ENCODE peak calls at places on chromosomes 4 and X, in four cellular contexts. E, G, L and P are unnamed samples.

GRCh38 chr4:160375746-160376452 is 1273.0 kb downstream of the RAPGEF2 start:
- DNase-seq in E (no peak), L (no peak), G (no peak), P (no peak)

GRCh38 chr4:38385286-38386010 is 278.6 kb upstream of the KLF3 start:
- DNase-seq in L (no peak), E (no peak), G (no peak), P (no peak)

GRCh38 chr4:95778666-95779065 is 61.2 kb upstream of the PDHA2 start:
- DNase-seq in G (no peak), E (no peak), L (no peak), P (no peak)

GRCh38 chr4:1266881-1267763 is 18.2 kb upstream of the CTBP1 start:
- DNase-seq in G (peak), L (no peak), E (no peak), P (no peak)

GRCh38 chr4:83128235-83128929 is 13.9 kb upstream of the PLAC8 start:
- DNase-seq in L (no peak), E (no peak), G (no peak), P (peak)

GRCh38 chrX:130716822-130717405 is 186.1 kb downstream of the ENOX2 start:
- DNase-seq in L (no peak), E (no peak), G (no peak), P (no peak)

GRCh38 chr4:124262211-124263179 is 450.0 kb downstream of the ANKRD50 start:
- DNase-seq in E (no peak), G (no peak), L (no peak), P (peak)

GRCh38 chr4:113821851-113822250 is 60.3 kb upstream of the CAMK2D start:
- DNase-seq in L (no peak), G (no peak), E (no peak), P (no peak)

GRCh38 chr4:153638011-153638410 is 46.1 kb upstream of the TLR2 start:
- DNase-seq in E (no peak), G (no peak), L (no peak), P (no peak)

GRCh38 chr4:5722328-5722727 is 11.3 kb downstream of the EVC start:
- DNase-seq in L (no peak), E (no peak), G (no peak), P (no peak)

GRCh38 chr4:54879576-54879975 is 221.8 kb downstream of the KIT start:
- DNase-seq in E (no peak), L (no peak), G (no peak), P (no peak)

GRCh38 chr4:174996079-174996478 is 77.9 kb downstream of the ADAM29 start:
- DNase-seq in G (no peak), L (no peak), E (no peak), P (no peak)

GRCh38 chr4:15232725-15233597 is 194.9 kb upstream of the C1QTNF7 start:
- DNase-seq in E (no peak), G (no peak), L (no peak), P (no peak)

GRCh38 chr4:73705056-73705432 is 35.3 kb upstream of the CXCL8 start:
- DNase-seq in E (no peak), L (no peak), G (no peak), P (no peak)

GRCh38 chrX:40207626-40208025 is 109.9 kb upstream of the BCOR start:
- DNase-seq in E (no peak), G (no peak), L (no peak), P (no peak)

GRCh38 chr4:136036744-136037143 is 1495.5 kb downstream of the PCDH18 start:
- DNase-seq in E (no peak), G (no peak), L (no peak), P (no peak)

GRCh38 chr4:148116264-148116663 is 325.9 kb downstream of the NR3C2 start:
- DNase-seq in G (no peak), L (no peak), E (no peak), P (no peak)

GRCh38 chrX:47297874-47298273 is 65.1 kb downstream of the USP11 start:
- DNase-seq in E (no peak), G (no peak), L (no peak), P (no peak)

GRCh38 chr4:26576171-26576829 is 7.6 kb upstream of the TBC1D19 start:
- DNase-seq in G (no peak), L (no peak), E (no peak), P (no peak)

GRCh38 chr4:68271851-68272756 is 26.6 kb upstream of the TMPRSS11B start:
- DNase-seq in E (no peak), L (no peak), G (no peak), P (no peak)

GRCh38 chr4:52713456-52713937 is 37.7 kb downstream of the ERVMER34-1 start:
- DNase-seq in G (no peak), L (no peak), E (no peak), P (no peak)

GRCh38 chr4:33882246-33882990 is 2361.9 kb downstream of the ARAP2 start:
- DNase-seq in G (no peak), E (no peak), L (no peak), P (no peak)

GRCh38 chrX:101429934-101430333 is 21.9 kb downstream of the HNRNPH2 start:
- DNase-seq in G (no peak), L (no peak), E (no peak), P (no peak)

GRCh38 chr4:23333946-23334878 is 555.6 kb downstream of the PPARGC1A start:
- DNase-seq in L (no peak), E (peak), G (no peak), P (no peak)

GRCh38 chr4:8135666-8136065 is 22.9 kb downstream of the ABLIM2 start:
- DNase-seq in E (no peak), L (no peak), G (no peak), P (no peak)

GRCh38 chr4:96483308-96484030 is 643.6 kb downstream of the PDHA2 start:
- DNase-seq in E (no peak), G (no peak), L (no peak), P (no peak)

GRCh38 chr4:8836664-8837171 is 34.9 kb downstream of the HMX1 start:
- DNase-seq in E (no peak), G (peak), L (no peak), P (peak)

GRCh38 chrX:41022579-41022978 is 62.7 kb upstream of the USP9X start:
- DNase-seq in L (no peak), G (no peak), E (no peak), P (no peak)

GRCh38 chr4:35689866-35690265 is 554.4 kb downstream of the ARAP2 start:
- DNase-seq in E (no peak), G (no peak), L (no peak), P (no peak)

GRCh38 chr4:7124643-7125442 is 57.0 kb upstream of the GRPEL1 start:
- DNase-seq in L (no peak), E (no peak), G (peak), P (peak)

GRCh38 chr4:123995939-123996338 is 599.3 kb downstream of the SPRY1 start:
- DNase-seq in L (no peak), E (no peak), G (no peak), P (no peak)

GRCh38 chr4:105145913-105146285 is 777 bp upstream of the TET2 start:
- DNase-seq in G (peak), L (no peak), E (no peak), P (peak)

GRCh38 chrX:56763556-56764152 is 34.6 kb downstream of the NBDY start:
- DNase-seq in G (peak), L (no peak), E (peak), P (peak)

GRCh38 chrX:129176710-129177109 is 346.6 kb downstream of the SMARCA1 start:
- DNase-seq in L (no peak), E (no peak), G (no peak), P (no peak)

GRCh38 chr4:8319731-8320385 is 50.3 kb downstream of the HTRA3 start:
- DNase-seq in E (no peak), L (no peak), G (peak), P (peak)

GRCh38 chrX:69603566-69604194 is 12.2 kb upstream of the EDA start:
- DNase-seq in E (no peak), G (no peak), L (no peak), P (no peak)

GRCh38 chr4:42234817-42235216 is 82.4 kb upstream of the BEND4 start:
- DNase-seq in G (no peak), E (no peak), L (no peak), P (no peak)

GRCh38 chr4:62457356-62457755 is 1257.2 kb downstream of the ADGRL3 start:
- DNase-seq in G (no peak), L (no peak), E (no peak), P (no peak)

GRCh38 chr4:1786544-1787362 is 6.3 kb upstream of the FGFR3 start:
- DNase-seq in L (no peak), G (no peak), E (no peak), P (no peak)

GRCh38 chrX:131792356-131792749 is 230.7 kb upstream of the STK26 start:
- DNase-seq in E (peak), G (peak), L (no peak), P (peak)
- H3K27ac ChIP-seq in E (peak), G (no peak), L (no peak), P (no peak)

GRCh38 chr4:47744843-47745382 is 93.0 kb downstream of the CORIN start:
- DNase-seq in E (no peak), L (no peak), G (no peak), P (no peak)

GRCh38 chr4:47747846-47748494 is 89.9 kb downstream of the CORIN start:
- DNase-seq in E (no peak), G (no peak), L (no peak), P (no peak)

GRCh38 chr4:47749858-47750257 is 88.0 kb downstream of the CORIN start:
- DNase-seq in E (no peak), L (no peak), G (no peak), P (no peak)

GRCh38 chr4:47744253-47744652 is 93.6 kb downstream of the CORIN start:
- DNase-seq in L (no peak), G (no peak), E (no peak), P (no peak)

DNA sequence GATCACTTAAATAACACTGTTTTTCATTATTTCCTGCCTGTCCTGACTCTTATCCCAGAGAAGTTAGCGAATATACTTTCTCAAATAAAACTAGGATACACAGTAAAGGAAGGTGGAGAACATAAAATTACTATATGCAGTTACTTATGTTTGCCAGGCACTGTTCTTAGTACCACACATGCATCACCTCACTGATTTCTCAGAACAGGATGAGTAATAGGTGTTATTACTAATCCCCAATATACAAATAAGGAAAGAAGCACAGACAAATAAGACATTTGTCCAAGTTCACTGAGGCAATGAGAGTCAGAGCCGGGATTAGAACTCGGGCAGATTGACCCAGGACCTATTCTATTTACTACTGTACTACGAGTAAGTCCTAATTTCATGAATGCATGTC is 91.7 kb downstream of the CORIN start:
- DNase-seq in G (no peak), L (no peak), E (no peak), P (no peak)
- H3K27ac ChIP-seq in G (no peak), L (no peak), E (no peak), P (no peak)

GRCh38 chr4:185965456-185966384 is 103.2 kb upstream of the TLR3 start:
- DNase-seq in L (no peak), G (no peak), E (no peak), P (no peak)

GRCh38 chr4:185966997-185967775 is 101.8 kb upstream of the TLR3 start:
- DNase-seq in G (no peak), L (no peak), E (no peak), P (no peak)

GRCh38 chr4:185966549-185966948 is 102.4 kb upstream of the TLR3 start:
- DNase-seq in G (no peak), L (no peak), E (no peak), P (no peak)

GRCh38 chr4:185969657-185970056 is 99.3 kb upstream of the TLR3 start:
- DNase-seq in L (no peak), G (no peak), E (no peak), P (no peak)
- H3K27ac ChIP-seq in L (no peak), G (no peak), E (no peak), P (no peak)

DNA sequence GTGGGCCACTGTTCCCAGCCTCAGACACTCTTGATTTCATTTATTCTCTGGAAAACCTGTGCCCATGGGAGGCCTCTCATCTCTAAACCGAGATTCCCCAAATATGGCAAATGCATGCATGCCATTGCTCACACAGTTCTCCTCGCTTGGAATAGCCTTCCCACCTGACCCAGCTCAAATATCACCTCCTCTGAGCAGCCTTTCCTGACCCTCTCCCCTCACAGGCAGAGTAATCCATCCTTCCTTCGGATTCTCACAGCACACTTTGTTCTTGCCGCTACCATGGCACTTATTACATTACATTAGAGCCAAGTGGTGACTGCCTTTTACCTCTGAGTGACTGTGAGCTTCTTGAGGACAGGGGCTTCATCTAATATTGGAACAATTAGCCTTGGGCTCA is 209.5 kb downstream of the HS6ST2 start:
- DNase-seq in L (no peak), E (no peak), G (no peak), P (no peak)
- H3K27ac ChIP-seq in L (no peak), E (no peak), G (no peak), P (no peak)